ENCODE peak calls at places on chromosomes 11 and 22, in eight cellular contexts. E is PC-3, Y is HCT116, U is cardiac muscle cell, B is heart left ventricle, T is foreskin fibroblast, D is HFF-Myc, K is lung. G is an unnamed sample.

GRCh38 chr11:71186861-71187260 is 65.5 kb downstream of the SHANK2 start:
- DNase-seq in E (no peak), Y (no peak), U (no peak), B (no peak), T (no peak), D (no peak), K (no peak), G (no peak)

GRCh38 chr11:129277216-129277838 is 85.2 kb upstream of the ARHGAP32 start:
- DNase-seq in E (peak; percentile 46), Y (no peak), U (peak; percentile 33), B (no peak), T (peak; percentile 9), D (no peak), K (no peak), G (no peak)

GRCh38 chr11:13668957-13669521 is 571 bp downstream of the FAR1 start:
- DNase-seq in E (peak; percentile 37), Y (no peak), U (peak; percentile 54), B (no peak), T (peak; percentile 47), D (no peak), K (peak; percentile 50), G (peak; percentile 52)

GRCh38 chr22:46598224-46598623 is 22.0 kb upstream of the GRAMD4 start:
- DNase-seq in E (no peak), Y (no peak), U (no peak), B (no peak), T (no peak), D (no peak), K (no peak), G (no peak)

GRCh38 chr11:70477607-70478006 is 79.3 kb downstream of the CTTN start:
- DNase-seq in E (no peak), Y (no peak), U (peak; percentile 23), B (peak; percentile 37), T (no peak), D (no peak), K (no peak), G (no peak)

GRCh38 chr11:23097906-23098305 is 237.6 kb upstream of the CCDC179 start:
- DNase-seq in E (no peak), Y (no peak), U (peak; percentile 16), B (no peak), T (no peak), D (no peak), K (no peak), G (no peak)

GRCh38 chr11:58567889-58568512 is 7.7 kb downstream of the LPXN start:
- DNase-seq in E (peak; percentile 87), Y (peak; percentile 51), U (peak; percentile 75), B (peak; percentile 30), T (peak; percentile 73), D (peak; percentile 39), K (peak; percentile 47), G (peak; percentile 68)

GRCh38 chr11:19576054-19576453 is 136.6 kb upstream of the NAV2 start:
- DNase-seq in E (no peak), Y (no peak), U (no peak), B (no peak), T (peak; percentile 68), D (no peak), K (peak; percentile 55), G (no peak)

GRCh38 chr11:33716236-33716635 is 15.6 kb upstream of the C11orf91 start:
- DNase-seq in E (peak; percentile 65), Y (no peak), U (no peak), B (no peak), T (peak; percentile 58), D (no peak), K (no peak), G (peak; percentile 53)

GRCh38 chr11:8252946-8253345 is 10.7 kb downstream of the LMO1 start:
- DNase-seq in E (no peak), Y (no peak), U (no peak), B (no peak), T (no peak), D (no peak), K (no peak), G (no peak)

GRCh38 chr11:31366795-31367194 is 2.7 kb downstream of the DCDC1 start:
- DNase-seq in E (no peak), Y (no peak), U (no peak), B (no peak), T (no peak), D (no peak), K (no peak), G (no peak)

GRCh38 chr11:93476796-93477195 is 66.4 kb downstream of the SMCO4 start:
- DNase-seq in E (peak; percentile 98), Y (no peak), U (no peak), B (no peak), T (peak; percentile 31), D (no peak), K (no peak), G (peak; percentile 76)

GRCh38 chr11:75802913-75803820 is 11.8 kb upstream of the UVRAG start:
- DNase-seq in E (peak; percentile 84), Y (peak; percentile 46), U (peak; percentile 77), B (peak; percentile 76), T (peak; percentile 84), D (peak; percentile 61), K (peak; percentile 78), G (peak; percentile 72)

DNA sequence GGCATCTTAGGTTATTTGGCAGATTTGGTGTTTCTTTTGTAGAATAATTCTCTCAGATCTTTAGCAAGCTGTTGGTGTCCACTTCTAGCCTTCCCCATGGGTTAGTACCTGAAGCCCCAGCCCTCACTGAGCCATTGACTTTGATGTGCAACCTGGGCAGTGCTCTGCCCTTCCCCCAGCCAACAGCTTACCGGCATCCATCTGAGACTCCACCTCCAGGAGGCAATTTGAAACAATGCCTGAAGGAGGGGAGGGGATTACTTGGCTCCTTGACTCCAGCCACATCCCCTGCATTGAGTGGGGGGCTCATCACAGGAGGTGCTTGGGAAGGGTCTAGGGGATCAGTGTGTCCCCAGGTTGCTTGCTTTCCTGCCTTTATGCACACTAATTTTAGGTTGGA is 114.8 kb downstream of the TRIM29 start:
- DNase-seq in E (no peak), Y (no peak), U (no peak), B (no peak), T (no peak), D (no peak), K (no peak), G (no peak)
- H3K4me3 ChIP-seq in E (no peak overlapping the region), Y (no peak overlapping the region), U (no peak overlapping the region), B (no peak overlapping the region), T (no peak overlapping the region), D (no peak overlapping the region), K (no peak overlapping the region), G (no peak overlapping the region)

GRCh38 chr11:74443071-74443864 is 24.1 kb downstream of the KCNE3 start:
- DNase-seq in E (peak; percentile 94), Y (peak; percentile 19), U (peak; percentile 21), B (no peak), T (no peak), D (no peak), K (peak; percentile 46), G (peak; percentile 16)
- TF ChIP-seq CTCF in E (peak; percentile 87), Y (peak; percentile 14), U (no peak), B (no peak), T (no peak), D (peak; percentile 9), K (no peak), G (peak; percentile 12)

GRCh38 chr11:95108159-95108611 is 18.5 kb downstream of the ENDOD1 start:
- DNase-seq in E (peak; percentile 90), Y (no peak), U (no peak), B (peak; percentile 62), T (peak; percentile 40), D (no peak), K (no peak), G (peak; percentile 59)
- H3K4me3 ChIP-seq in E (peak overlapping the region; percentile 58), Y (peak overlapping the region; percentile 43), U (no peak overlapping the region), B (peak overlapping the region; percentile 7), T (no peak overlapping the region), D (no peak overlapping the region), K (no peak overlapping the region), G (no peak overlapping the region)

DNA sequence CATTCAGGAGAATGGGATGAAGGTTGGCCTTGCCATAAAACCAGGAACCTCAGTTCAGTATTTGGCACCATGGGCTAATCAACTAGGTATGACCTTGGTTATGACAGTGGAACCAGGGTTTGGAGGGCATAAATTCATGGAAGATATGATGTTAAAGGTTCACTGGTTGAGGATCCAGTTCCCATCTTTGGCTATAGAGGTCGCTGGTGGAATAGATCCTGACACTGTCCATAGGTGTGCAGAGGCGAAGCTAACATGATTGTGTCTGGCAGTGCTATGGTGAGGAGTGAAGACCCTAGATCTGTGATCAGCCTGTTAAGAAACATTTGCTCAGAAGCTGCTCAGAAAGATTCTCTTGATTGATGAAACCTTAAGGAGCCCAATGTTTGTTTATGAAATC is 5.7 kb downstream of the NF2 start:
- DNase-seq in E (peak; percentile 44), Y (no peak), U (peak; percentile 31), B (no peak), T (no peak), D (no peak), K (no peak), G (no peak)
- TF ChIP-seq CTCF in E (peak; percentile 47), Y (peak; percentile 43), U (peak; percentile 34), B (no peak), T (no peak), D (peak; percentile 31), K (no peak), G (peak; percentile 53)

DNA sequence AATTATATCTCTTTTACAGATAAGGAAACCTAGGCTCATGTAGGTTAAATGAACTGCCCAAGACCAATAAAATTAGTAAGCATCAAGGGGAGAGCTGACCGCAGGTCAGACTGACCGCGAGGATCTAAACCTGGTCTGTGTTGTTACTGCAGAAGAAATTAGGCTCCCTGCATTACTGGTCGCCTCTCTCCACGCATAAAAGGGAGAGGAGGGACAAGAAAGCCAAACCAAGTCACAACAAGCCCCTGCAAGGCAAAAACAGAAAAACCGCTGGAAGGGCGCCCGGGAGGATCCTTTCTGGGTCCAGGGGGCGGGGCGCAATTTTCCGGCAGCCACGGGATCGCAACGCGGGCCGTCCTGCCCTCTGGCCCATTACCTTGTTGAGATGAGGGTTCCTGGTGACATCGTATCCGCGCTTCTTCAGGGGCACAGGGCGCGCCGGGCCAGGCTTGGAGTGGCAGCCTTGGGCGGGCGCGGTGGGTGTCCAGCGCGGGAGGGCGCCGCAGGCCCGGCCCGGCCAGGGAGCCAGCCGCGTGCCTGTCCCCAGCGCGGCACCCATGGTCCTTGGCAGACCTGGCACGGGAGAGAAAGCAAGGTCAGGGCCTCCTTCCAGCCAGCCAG is 920 bp downstream of the ME3 start:
- DNase-seq in E (peak; percentile 56), Y (no peak), U (no peak), B (peak; percentile 84), T (peak; percentile 78), D (no peak), K (peak; percentile 63), G (peak; percentile 38)
- H3K4me3 ChIP-seq in E (peak overlapping the region; percentile 69), Y (peak overlapping the region; percentile 28), U (peak overlapping the region; percentile 41), B (peak overlapping the region; percentile 82), T (peak overlapping the region; percentile 75), D (peak overlapping the region; percentile 61), K (peak overlapping the region; percentile 78), G (peak overlapping the region; percentile 72)

GRCh38 chr11:11901917-11902316 is 60.1 kb downstream of the USP47 start:
- DNase-seq in E (no peak), Y (no peak), U (no peak), B (no peak), T (no peak), D (no peak), K (no peak), G (no peak)
- TF ChIP-seq CTCF in E (no peak), Y (no peak), U (no peak), B (no peak), T (no peak), D (no peak), K (no peak), G (no peak)

GRCh38 chr22:41366323-41367014 is 15.3 kb upstream of the TEF start:
- DNase-seq in E (no peak), Y (no peak), U (no peak), B (no peak), T (peak; percentile 43), D (no peak), K (no peak), G (no peak)
- H3K4me3 ChIP-seq in E (peak overlapping the region; percentile 42), Y (no peak overlapping the region), U (no peak overlapping the region), B (peak overlapping the region; percentile 42), T (no peak overlapping the region), D (no peak overlapping the region), K (no peak overlapping the region), G (no peak overlapping the region)

G was measured in fibroblast of villous mesenchyme.